ENCODE peak calls at places on chromosome 7, in four cellular contexts. One of them, this sample, is unnamed.

GRCh38 chr7:106618480-106618879 is 42.5 kb downstream of the CCDC71L start:
- DNase-seq in BJ: no peak
- DNase-seq in lower leg skin: no peak
- DNase-seq in gastrocnemius medialis: no peak
- DNase-seq in this sample: no peak

GRCh38 chr7:93165447-93165846 is 17.3 kb upstream of the SAMD9L start:
- DNase-seq in BJ: no peak
- DNase-seq in lower leg skin: no peak
- DNase-seq in gastrocnemius medialis: no peak
- DNase-seq in this sample: no peak

GRCh38 chr7:54542920-54543539 is 855 bp downstream of the VSTM2A start:
- DNase-seq in BJ: no peak
- DNase-seq in lower leg skin: no peak
- DNase-seq in gastrocnemius medialis: no peak
- DNase-seq in this sample: no peak

GRCh38 chr7:14767716-14768425 is 134.7 kb downstream of the DGKB start:
- DNase-seq in BJ: no peak
- DNase-seq in lower leg skin: no peak
- DNase-seq in gastrocnemius medialis: no peak
- DNase-seq in this sample: no peak

GRCh38 chr7:130274983-130275649 is 8.5 kb downstream of the CPA2 start:
- DNase-seq in BJ: no peak
- DNase-seq in lower leg skin: no peak
- DNase-seq in gastrocnemius medialis: no peak
- DNase-seq in this sample: no peak

GRCh38 chr7:129535896-129536295 is 33.6 kb downstream of the SMKR1 start:
- DNase-seq in BJ: no peak
- DNase-seq in lower leg skin: no peak
- DNase-seq in gastrocnemius medialis: no peak
- DNase-seq in this sample: no peak

GRCh38 chr7:20288036-20288435 is 42.7 kb upstream of the ITGB8 start:
- DNase-seq in BJ: no peak
- DNase-seq in lower leg skin: no peak
- DNase-seq in gastrocnemius medialis: no peak
- DNase-seq in this sample: no peak

GRCh38 chr7:117132385-117133120 is 179.3 kb downstream of the ST7 start:
- DNase-seq in BJ: peak
- DNase-seq in lower leg skin: no peak
- DNase-seq in gastrocnemius medialis: no peak
- DNase-seq in this sample: peak

GRCh38 chr7:157517782-157518513 is 181.1 kb downstream of the DNAJB6 start:
- DNase-seq in BJ: no peak
- DNase-seq in lower leg skin: no peak
- DNase-seq in gastrocnemius medialis: no peak
- DNase-seq in this sample: no peak

GRCh38 chr7:107924841-107925490 is 34.0 kb downstream of the DLD start:
- DNase-seq in BJ: no peak
- DNase-seq in lower leg skin: no peak
- DNase-seq in gastrocnemius medialis: no peak
- DNase-seq in this sample: no peak

GRCh38 chr7:100583132-100584045 is 2.5 kb downstream of the LRCH4 start:
- DNase-seq in BJ: no peak
- DNase-seq in lower leg skin: peak
- DNase-seq in gastrocnemius medialis: peak
- DNase-seq in this sample: no peak

GRCh38 chr7:93861325-93861949 is 29.1 kb downstream of the TFPI2 start:
- DNase-seq in BJ: no peak
- DNase-seq in lower leg skin: no peak
- DNase-seq in gastrocnemius medialis: no peak
- DNase-seq in this sample: no peak

GRCh38 chr7:33807779-33808482 is 97.4 kb upstream of the BMPER start:
- DNase-seq in BJ: peak
- DNase-seq in lower leg skin: no peak
- DNase-seq in gastrocnemius medialis: no peak
- DNase-seq in this sample: peak

GRCh38 chr7:45001138-45001694 is 1.2 kb downstream of the CCM2 start:
- DNase-seq in BJ: no peak
- DNase-seq in lower leg skin: no peak
- DNase-seq in gastrocnemius medialis: no peak
- DNase-seq in this sample: no peak

GRCh38 chr7:158055726-158056510 is 531.7 kb downstream of the PTPRN2 start:
- DNase-seq in BJ: no peak
- DNase-seq in lower leg skin: no peak
- DNase-seq in gastrocnemius medialis: no peak
- DNase-seq in this sample: no peak

GRCh38 chr7:151341357-151342101 is at the start of gene NUB1:
- DNase-seq in BJ: peak
- DNase-seq in lower leg skin: peak
- DNase-seq in gastrocnemius medialis: peak
- DNase-seq in this sample: peak

GRCh38 chr7:114851406-114852025 is 70.4 kb upstream of the MDFIC start:
- DNase-seq in BJ: no peak
- DNase-seq in lower leg skin: no peak
- DNase-seq in gastrocnemius medialis: no peak
- DNase-seq in this sample: no peak

GRCh38 chr7:43648725-43649406 is 66.0 kb downstream of the STK17A start:
- DNase-seq in BJ: no peak
- DNase-seq in lower leg skin: no peak
- DNase-seq in gastrocnemius medialis: no peak
- DNase-seq in this sample: peak

GRCh38 chr7:107939472-107940145 is 48.6 kb downstream of the DLD start:
- DNase-seq in BJ: peak
- DNase-seq in lower leg skin: peak
- DNase-seq in gastrocnemius medialis: no peak
- DNase-seq in this sample: peak

GRCh38 chr7:114943953-114944741 is 22.3 kb downstream of the MDFIC start:
- DNase-seq in BJ: no peak
- DNase-seq in lower leg skin: no peak
- DNase-seq in gastrocnemius medialis: no peak
- DNase-seq in this sample: no peak

GRCh38 chr7:132508724-132509348 is 67.4 kb downstream of the PLXNA4 start:
- DNase-seq in BJ: no peak
- DNase-seq in lower leg skin: no peak
- DNase-seq in gastrocnemius medialis: no peak
- DNase-seq in this sample: no peak

GRCh38 chr7:132755538-132756481 is 179.5 kb upstream of the PLXNA4 start:
- DNase-seq in BJ: no peak
- DNase-seq in lower leg skin: no peak
- DNase-seq in gastrocnemius medialis: no peak
- DNase-seq in this sample: no peak

GRCh38 chr7:5382281-5383041 is 41.2 kb downstream of the TNRC18 start:
- DNase-seq in BJ: no peak
- DNase-seq in lower leg skin: no peak
- DNase-seq in gastrocnemius medialis: no peak
- DNase-seq in this sample: no peak

GRCh38 chr7:151632750-151633515 is 113.2 kb upstream of the RHEB start:
- DNase-seq in BJ: no peak
- DNase-seq in lower leg skin: peak
- DNase-seq in gastrocnemius medialis: peak
- DNase-seq in this sample: no peak

GRCh38 chr7:91789558-91789957 is 90.9 kb downstream of the MTERF1 start:
- DNase-seq in BJ: no peak
- DNase-seq in lower leg skin: no peak
- DNase-seq in gastrocnemius medialis: no peak
- DNase-seq in this sample: no peak

GRCh38 chr7:43851796-43852195 is 17.5 kb downstream of the MRPS24 start:
- DNase-seq in BJ: no peak
- DNase-seq in lower leg skin: no peak
- DNase-seq in gastrocnemius medialis: no peak
- DNase-seq in this sample: no peak

GRCh38 chr7:142557971-142558582 is 191.2 kb upstream of the PRSS1 start:
- DNase-seq in BJ: no peak
- DNase-seq in lower leg skin: no peak
- DNase-seq in gastrocnemius medialis: peak
- DNase-seq in this sample: no peak

GRCh38 chr7:48074231-48074654 is 14.8 kb upstream of the UPP1 start:
- DNase-seq in BJ: no peak
- DNase-seq in lower leg skin: no peak
- DNase-seq in gastrocnemius medialis: no peak
- DNase-seq in this sample: no peak

GRCh38 chr7:140674899-140675701 is 2.4 kb downstream of the ADCK2 start:
- DNase-seq in BJ: no peak
- DNase-seq in lower leg skin: no peak
- DNase-seq in gastrocnemius medialis: peak
- DNase-seq in this sample: peak

GRCh38 chr7:111678281-111678680 is 116.0 kb upstream of the IMMP2L start:
- DNase-seq in BJ: no peak
- DNase-seq in lower leg skin: no peak
- DNase-seq in gastrocnemius medialis: no peak
- DNase-seq in this sample: no peak

GRCh38 chr7:66281678-66282593 is 76.8 kb downstream of the TPST1 start:
- DNase-seq in BJ: peak
- DNase-seq in lower leg skin: no peak
- DNase-seq in gastrocnemius medialis: peak
- DNase-seq in this sample: peak

DNA sequence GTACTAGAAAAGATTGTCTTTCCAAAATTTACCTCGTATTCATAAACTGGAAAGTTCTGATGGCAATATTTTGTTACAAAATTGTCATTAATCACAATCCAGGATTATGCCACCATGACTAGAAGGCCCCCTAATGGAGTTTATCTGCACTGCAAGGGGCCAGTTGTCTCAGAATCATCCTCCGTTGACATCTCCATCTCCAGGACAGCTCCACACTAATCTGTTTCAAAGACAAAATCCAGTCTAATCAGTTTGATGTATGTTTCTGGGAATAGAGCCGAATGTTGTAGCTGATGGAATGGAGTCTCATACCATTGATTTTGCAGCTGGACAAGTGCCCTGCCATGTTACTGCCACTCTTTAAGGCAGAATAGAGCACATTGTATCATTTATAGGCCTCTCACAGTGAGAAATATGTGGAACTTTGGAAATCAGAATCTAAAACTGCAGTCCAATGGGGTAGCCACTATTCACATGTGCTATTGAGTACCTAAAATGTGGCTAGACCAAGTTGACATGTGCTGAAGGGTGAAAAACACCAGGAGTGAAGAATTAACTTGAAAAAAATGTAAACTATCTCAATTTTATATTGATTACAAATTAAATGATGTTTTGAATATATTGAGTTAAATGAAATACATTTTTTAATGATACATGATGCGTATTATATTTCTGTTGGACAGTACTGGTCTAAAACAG is 38.3 kb upstream of the TOMM7 start:
- DNase-seq in BJ: no peak
- DNase-seq in lower leg skin: no peak
- DNase-seq in gastrocnemius medialis: no peak
- DNase-seq in this sample: no peak
- TF ChIP-seq CTCF in BJ: peak
- TF ChIP-seq CTCF in lower leg skin: no peak
- TF ChIP-seq CTCF in gastrocnemius medialis: peak
- TF ChIP-seq CTCF in this sample: peak

GRCh38 chr7:3560495-3560894 is 259.4 kb downstream of the SDK1 start:
- DNase-seq in BJ: no peak
- DNase-seq in lower leg skin: no peak
- DNase-seq in gastrocnemius medialis: no peak
- DNase-seq in this sample: no peak

GRCh38 chr7:3564231-3564630 is 263.2 kb downstream of the SDK1 start:
- DNase-seq in BJ: no peak
- DNase-seq in lower leg skin: no peak
- DNase-seq in gastrocnemius medialis: no peak
- DNase-seq in this sample: no peak

GRCh38 chr7:3558410-3558809 is 257.4 kb downstream of the SDK1 start:
- DNase-seq in BJ: no peak
- DNase-seq in lower leg skin: no peak
- DNase-seq in gastrocnemius medialis: no peak
- DNase-seq in this sample: no peak

GRCh38 chr7:3561908-3562307 is 260.9 kb downstream of the SDK1 start:
- DNase-seq in BJ: no peak
- DNase-seq in lower leg skin: no peak
- DNase-seq in gastrocnemius medialis: no peak
- DNase-seq in this sample: no peak

GRCh38 chr7:3559178-3559765 is 258.2 kb downstream of the SDK1 start:
- DNase-seq in BJ: no peak
- DNase-seq in lower leg skin: peak
- DNase-seq in gastrocnemius medialis: peak
- DNase-seq in this sample: no peak
- TF ChIP-seq CTCF in BJ: no peak
- TF ChIP-seq CTCF in lower leg skin: no peak
- TF ChIP-seq CTCF in gastrocnemius medialis: no peak
- TF ChIP-seq CTCF in this sample: no peak

GRCh38 chr7:77985974-77986339 is 187.4 kb downstream of the PHTF2 start:
- DNase-seq in BJ: no peak
- DNase-seq in lower leg skin: no peak
- DNase-seq in gastrocnemius medialis: no peak
- DNase-seq in this sample: no peak

GRCh38 chr7:77991656-77992055 is 193.1 kb downstream of the PHTF2 start:
- DNase-seq in BJ: no peak
- DNase-seq in lower leg skin: no peak
- DNase-seq in gastrocnemius medialis: no peak
- DNase-seq in this sample: no peak

GRCh38 chr7:77993823-77994222 is 195.2 kb downstream of the PHTF2 start:
- DNase-seq in BJ: no peak
- DNase-seq in lower leg skin: no peak
- DNase-seq in gastrocnemius medialis: no peak
- DNase-seq in this sample: no peak

GRCh38 chr7:77985232-77985973 is 186.8 kb downstream of the PHTF2 start:
- DNase-seq in BJ: no peak
- DNase-seq in lower leg skin: no peak
- DNase-seq in gastrocnemius medialis: no peak
- DNase-seq in this sample: no peak

DNA sequence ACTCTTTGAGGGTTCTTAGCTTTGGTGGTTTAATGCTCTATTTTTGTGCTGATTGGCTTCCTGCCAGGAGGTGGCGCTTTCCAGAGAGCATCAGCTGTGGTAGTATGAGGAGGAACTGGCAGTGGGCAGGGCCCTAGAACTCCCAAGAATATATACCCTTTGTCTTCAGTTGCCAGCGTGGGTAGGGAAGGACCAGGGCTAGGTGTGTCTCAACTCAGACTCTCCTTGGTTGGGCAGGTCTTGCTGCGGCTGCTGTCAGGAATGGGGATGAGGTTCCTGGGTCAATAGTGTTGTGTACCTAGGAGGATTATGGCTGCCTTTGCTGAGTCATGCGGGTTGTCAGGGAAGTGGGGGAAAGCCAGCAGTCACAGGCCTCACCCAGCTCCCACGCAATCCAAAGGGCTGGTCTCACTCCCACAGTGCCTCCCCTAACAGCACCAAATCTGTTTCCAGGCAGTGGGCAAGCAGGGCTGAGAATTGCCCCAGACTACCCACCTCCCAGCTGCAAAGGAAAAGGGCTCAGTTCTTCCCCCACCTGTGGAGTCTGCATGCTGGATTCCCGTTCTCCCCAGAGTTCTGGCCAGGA is 191.5 kb downstream of the PHTF2 start:
- DNase-seq in BJ: no peak
- DNase-seq in lower leg skin: no peak
- DNase-seq in gastrocnemius medialis: no peak
- DNase-seq in this sample: no peak
- TF ChIP-seq CTCF in BJ: no peak
- TF ChIP-seq CTCF in lower leg skin: no peak
- TF ChIP-seq CTCF in gastrocnemius medialis: no peak
- TF ChIP-seq CTCF in this sample: no peak

GRCh38 chr7:69225544-69225943 is 372.7 kb upstream of the AUTS2 start:
- DNase-seq in BJ: no peak
- DNase-seq in lower leg skin: no peak
- DNase-seq in gastrocnemius medialis: no peak
- DNase-seq in this sample: no peak

GRCh38 chr7:69232445-69233376 is 365.6 kb upstream of the AUTS2 start:
- DNase-seq in BJ: no peak
- DNase-seq in lower leg skin: no peak
- DNase-seq in gastrocnemius medialis: no peak
- DNase-seq in this sample: no peak

GRCh38 chr7:69228212-69228811 is 370.0 kb upstream of the AUTS2 start:
- DNase-seq in BJ: no peak
- DNase-seq in lower leg skin: no peak
- DNase-seq in gastrocnemius medialis: no peak
- DNase-seq in this sample: no peak
- TF ChIP-seq CTCF in BJ: no peak
- TF ChIP-seq CTCF in lower leg skin: no peak
- TF ChIP-seq CTCF in gastrocnemius medialis: no peak
- TF ChIP-seq CTCF in this sample: no peak

This sample was measured in AG09319.